ENCODE peak calls at places on chromosomes 16 and 17, in ten cellular contexts. One of them, this sample, is unnamed.

GRCh38 chr17:49402706-49403105 is 12.0 kb downstream of the PHB1 start:
- DNase-seq in endothelial cell: no peak
- DNase-seq in NCI-H1105 treated with DMSO at 0.1 percent for 48 hours: no peak
- DNase-seq in RPMI8226: no peak
- DNase-seq in AG04450: no peak
- DNase-seq in tibial artery: no peak
- DNase-seq in stomach: no peak
- DNase-seq in HEK293T: no peak
- DNase-seq in C1 segment of cervical spinal cord: no peak
- DNase-seq in GM23248: no peak
- DNase-seq in this sample: peak; percentile 90

GRCh38 chr16:68985855-68986254 is 119.6 kb upstream of the HAS3 start:
- DNase-seq in C1 segment of cervical spinal cord: no peak
- DNase-seq in GM23248: peak; percentile 65
- DNase-seq in RPMI8226: no peak
- DNase-seq in NCI-H1105 treated with DMSO at 0.1 percent for 48 hours: no peak
- DNase-seq in stomach: no peak
- DNase-seq in AG04450: peak; percentile 39
- DNase-seq in HEK293T: no peak
- DNase-seq in endothelial cell: no peak
- DNase-seq in tibial artery: no peak
- DNase-seq in this sample: no peak

GRCh38 chr17:35448214-35448898 is at the start of gene SLFN13:
- DNase-seq in GM23248: peak; percentile 59
- DNase-seq in RPMI8226: peak; percentile 73
- DNase-seq in HEK293T: no peak
- DNase-seq in stomach: peak; percentile 87
- DNase-seq in NCI-H1105 treated with DMSO at 0.1 percent for 48 hours: no peak
- DNase-seq in C1 segment of cervical spinal cord: no peak
- DNase-seq in AG04450: no peak
- DNase-seq in tibial artery: peak; percentile 75
- DNase-seq in endothelial cell: peak; percentile 77
- DNase-seq in this sample: no peak

GRCh38 chr17:78131172-78132085 is 858 bp downstream of the TMC8 start:
- DNase-seq in stomach: no peak
- DNase-seq in NCI-H1105 treated with DMSO at 0.1 percent for 48 hours: no peak
- DNase-seq in endothelial cell: no peak
- DNase-seq in HEK293T: no peak
- DNase-seq in C1 segment of cervical spinal cord: no peak
- DNase-seq in tibial artery: peak; percentile 65
- DNase-seq in RPMI8226: peak; percentile 65
- DNase-seq in AG04450: no peak
- DNase-seq in GM23248: peak; percentile 41
- DNase-seq in this sample: no peak

GRCh38 chr16:77993586-77993985 is 28.8 kb upstream of the CLEC3A start:
- DNase-seq in C1 segment of cervical spinal cord: no peak
- DNase-seq in AG04450: no peak
- DNase-seq in endothelial cell: no peak
- DNase-seq in stomach: no peak
- DNase-seq in tibial artery: no peak
- DNase-seq in NCI-H1105 treated with DMSO at 0.1 percent for 48 hours: no peak
- DNase-seq in HEK293T: no peak
- DNase-seq in RPMI8226: no peak
- DNase-seq in GM23248: peak; percentile 54
- DNase-seq in this sample: peak; percentile 41

GRCh38 chr16:5906351-5906750 is 808.8 kb upstream of the EEF2KMT start:
- DNase-seq in NCI-H1105 treated with DMSO at 0.1 percent for 48 hours: no peak
- DNase-seq in endothelial cell: no peak
- DNase-seq in AG04450: no peak
- DNase-seq in HEK293T: no peak
- DNase-seq in C1 segment of cervical spinal cord: no peak
- DNase-seq in stomach: no peak
- DNase-seq in tibial artery: no peak
- DNase-seq in RPMI8226: no peak
- DNase-seq in GM23248: no peak
- DNase-seq in this sample: no peak

GRCh38 chr16:2969545-2970521 is 685 bp downstream of the PAQR4 start:
- DNase-seq in AG04450: peak; percentile 7
- DNase-seq in endothelial cell: peak; percentile 71
- DNase-seq in HEK293T: peak; percentile 62
- DNase-seq in NCI-H1105 treated with DMSO at 0.1 percent for 48 hours: peak; percentile 5
- DNase-seq in tibial artery: no peak
- DNase-seq in C1 segment of cervical spinal cord: peak; percentile 47
- DNase-seq in GM23248: peak; percentile 80
- DNase-seq in stomach: peak; percentile 69
- DNase-seq in RPMI8226: peak; percentile 96
- DNase-seq in this sample: peak; percentile 92

GRCh38 chr17:12575641-12576040 is 90.0 kb upstream of the MYOCD start:
- DNase-seq in NCI-H1105 treated with DMSO at 0.1 percent for 48 hours: no peak
- DNase-seq in stomach: no peak
- DNase-seq in C1 segment of cervical spinal cord: no peak
- DNase-seq in HEK293T: no peak
- DNase-seq in GM23248: no peak
- DNase-seq in endothelial cell: no peak
- DNase-seq in tibial artery: no peak
- DNase-seq in AG04450: no peak
- DNase-seq in RPMI8226: no peak
- DNase-seq in this sample: no peak

GRCh38 chr17:61467416-61468262 is 15.4 kb downstream of the TBX4 start:
- DNase-seq in NCI-H1105 treated with DMSO at 0.1 percent for 48 hours: no peak
- DNase-seq in HEK293T: peak; percentile 59
- DNase-seq in RPMI8226: peak; percentile 27
- DNase-seq in endothelial cell: peak; percentile 70
- DNase-seq in stomach: peak; percentile 38
- DNase-seq in AG04450: no peak
- DNase-seq in GM23248: peak; percentile 43
- DNase-seq in C1 segment of cervical spinal cord: no peak
- DNase-seq in tibial artery: peak; percentile 63
- DNase-seq in this sample: peak; percentile 69

GRCh38 chr16:13696017-13696416 is 223.9 kb upstream of the ERCC4 start:
- DNase-seq in AG04450: no peak
- DNase-seq in stomach: no peak
- DNase-seq in C1 segment of cervical spinal cord: no peak
- DNase-seq in RPMI8226: no peak
- DNase-seq in NCI-H1105 treated with DMSO at 0.1 percent for 48 hours: no peak
- DNase-seq in tibial artery: no peak
- DNase-seq in HEK293T: no peak
- DNase-seq in endothelial cell: no peak
- DNase-seq in GM23248: no peak
- DNase-seq in this sample: no peak

GRCh38 chr16:89572042-89572441 is 3.5 kb upstream of the CPNE7 start:
- DNase-seq in C1 segment of cervical spinal cord: no peak
- DNase-seq in GM23248: peak; percentile 30
- DNase-seq in AG04450: no peak
- DNase-seq in RPMI8226: no peak
- DNase-seq in NCI-H1105 treated with DMSO at 0.1 percent for 48 hours: no peak
- DNase-seq in stomach: no peak
- DNase-seq in tibial artery: no peak
- DNase-seq in endothelial cell: no peak
- DNase-seq in HEK293T: no peak
- DNase-seq in this sample: no peak

GRCh38 chr16:89366561-89367537 is 123.5 kb downstream of the ANKRD11 start:
- DNase-seq in AG04450: no peak
- DNase-seq in RPMI8226: no peak
- DNase-seq in tibial artery: no peak
- DNase-seq in endothelial cell: no peak
- DNase-seq in GM23248: no peak
- DNase-seq in stomach: no peak
- DNase-seq in NCI-H1105 treated with DMSO at 0.1 percent for 48 hours: no peak
- DNase-seq in HEK293T: no peak
- DNase-seq in C1 segment of cervical spinal cord: no peak
- DNase-seq in this sample: no peak

GRCh38 chr17:67689534-67690177 is 28.1 kb upstream of the NOL11 start:
- DNase-seq in C1 segment of cervical spinal cord: peak; percentile 8
- DNase-seq in RPMI8226: peak; percentile 80
- DNase-seq in NCI-H1105 treated with DMSO at 0.1 percent for 48 hours: peak; percentile 68
- DNase-seq in stomach: peak; percentile 44
- DNase-seq in HEK293T: peak; percentile 72
- DNase-seq in AG04450: peak; percentile 21
- DNase-seq in endothelial cell: peak; percentile 48
- DNase-seq in GM23248: peak; percentile 79
- DNase-seq in tibial artery: no peak
- DNase-seq in this sample: peak; percentile 55

GRCh38 chr16:86306811-86307517 is 203.4 kb upstream of the FOXF1 start:
- DNase-seq in RPMI8226: no peak
- DNase-seq in NCI-H1105 treated with DMSO at 0.1 percent for 48 hours: no peak
- DNase-seq in tibial artery: no peak
- DNase-seq in HEK293T: no peak
- DNase-seq in AG04450: peak; percentile 60
- DNase-seq in GM23248: peak; percentile 75
- DNase-seq in stomach: no peak
- DNase-seq in endothelial cell: no peak
- DNase-seq in C1 segment of cervical spinal cord: no peak
- DNase-seq in this sample: no peak

GRCh38 chr16:31052131-31052530 is 18.8 kb downstream of the STX4 start:
- DNase-seq in endothelial cell: no peak
- DNase-seq in AG04450: peak; percentile 77
- DNase-seq in C1 segment of cervical spinal cord: no peak
- DNase-seq in tibial artery: no peak
- DNase-seq in GM23248: peak; percentile 97
- DNase-seq in stomach: no peak
- DNase-seq in HEK293T: no peak
- DNase-seq in NCI-H1105 treated with DMSO at 0.1 percent for 48 hours: no peak
- DNase-seq in RPMI8226: no peak
- DNase-seq in this sample: no peak

GRCh38 chr17:65550075-65550635 is 11.3 kb downstream of the AXIN2 start:
- DNase-seq in RPMI8226: no peak
- DNase-seq in AG04450: no peak
- DNase-seq in NCI-H1105 treated with DMSO at 0.1 percent for 48 hours: no peak
- DNase-seq in C1 segment of cervical spinal cord: no peak
- DNase-seq in GM23248: no peak
- DNase-seq in tibial artery: no peak
- DNase-seq in endothelial cell: no peak
- DNase-seq in stomach: no peak
- DNase-seq in HEK293T: no peak
- DNase-seq in this sample: no peak

GRCh38 chr17:17840751-17841591 is 4.2 kb upstream of the SREBF1 start:
- DNase-seq in NCI-H1105 treated with DMSO at 0.1 percent for 48 hours: peak; percentile 81
- DNase-seq in GM23248: peak; percentile 53
- DNase-seq in HEK293T: no peak
- DNase-seq in RPMI8226: no peak
- DNase-seq in tibial artery: peak; percentile 78
- DNase-seq in C1 segment of cervical spinal cord: peak; percentile 81
- DNase-seq in AG04450: no peak
- DNase-seq in stomach: no peak
- DNase-seq in endothelial cell: peak; percentile 25
- DNase-seq in this sample: peak; percentile 59

GRCh38 chr17:39763046-39763800 is 25.5 kb downstream of the GRB7 start:
- DNase-seq in NCI-H1105 treated with DMSO at 0.1 percent for 48 hours: no peak
- DNase-seq in RPMI8226: no peak
- DNase-seq in endothelial cell: no peak
- DNase-seq in tibial artery: no peak
- DNase-seq in HEK293T: no peak
- DNase-seq in AG04450: no peak
- DNase-seq in stomach: no peak
- DNase-seq in GM23248: peak; percentile 44
- DNase-seq in C1 segment of cervical spinal cord: no peak
- DNase-seq in this sample: no peak

GRCh38 chr17:5769936-5770335 is 185.6 kb upstream of the NLRP1 start:
- DNase-seq in NCI-H1105 treated with DMSO at 0.1 percent for 48 hours: peak; percentile 97
- DNase-seq in HEK293T: no peak
- DNase-seq in AG04450: no peak
- DNase-seq in tibial artery: no peak
- DNase-seq in endothelial cell: no peak
- DNase-seq in RPMI8226: no peak
- DNase-seq in C1 segment of cervical spinal cord: no peak
- DNase-seq in GM23248: no peak
- DNase-seq in stomach: no peak
- DNase-seq in this sample: no peak

GRCh38 chr16:68351991-68352431 is 41.2 kb downstream of the PRMT7 start:
- DNase-seq in AG04450: no peak
- DNase-seq in endothelial cell: no peak
- DNase-seq in C1 segment of cervical spinal cord: no peak
- DNase-seq in NCI-H1105 treated with DMSO at 0.1 percent for 48 hours: no peak
- DNase-seq in HEK293T: no peak
- DNase-seq in GM23248: no peak
- DNase-seq in stomach: peak; percentile 75
- DNase-seq in RPMI8226: no peak
- DNase-seq in tibial artery: no peak
- DNase-seq in this sample: no peak